ENCODE peak calls at places on chromosome 13, in nine cellular contexts. E is colonic mucosa, K is gastrocnemius medialis, Y is thoracic aorta, V is SJSA1, T is GM23248, J is heart right ventricle, F is OCI-LY7, A is BJ. W is an unnamed sample. For H3K36me3, the result is how much of the 10 kb centered on the place peaks cover.

GRCh38 chr13:99811067-99811715 is 160.4 kb downstream of the ZIC5 start:
- DNase-seq in K (no peak), J (no peak), T (no peak), E (no peak), Y (no peak), F (no peak), V (peak), A (no peak), W (no peak)

GRCh38 chr13:29718694-29719093 is 123.2 kb upstream of the SLC7A1 start:
- DNase-seq in V (no peak), F (no peak), Y (no peak), T (peak), E (no peak), K (no peak), J (no peak), A (no peak), W (no peak)

GRCh38 chr13:44755872-44756271 is 179.7 kb upstream of the TSC22D1 start:
- DNase-seq in K (no peak), Y (no peak), E (no peak), A (no peak), T (peak), F (no peak), J (no peak), V (peak), W (no peak)

GRCh38 chr13:23516190-23516589 is 54.0 kb upstream of the TNFRSF19 start:
- DNase-seq in K (no peak), A (no peak), Y (no peak), F (no peak), V (no peak), T (no peak), J (no peak), E (no peak), W (no peak)

GRCh38 chr13:44379885-44380284 is 6.3 kb downstream of the SERP2 start:
- DNase-seq in Y (no peak), J (no peak), T (no peak), A (no peak), F (no peak), V (no peak), K (no peak), E (no peak), W (no peak)

GRCh38 chr13:43023244-43023931 is at the start of gene DNAJC15:
- DNase-seq in F (peak), K (peak), T (peak), V (peak), J (peak), A (peak), E (peak), Y (peak), W (peak)

GRCh38 chr13:35927554-35927953 is 203.6 kb downstream of the DCLK1 start:
- DNase-seq in E (peak), V (no peak), F (no peak), T (peak), J (no peak), K (no peak), A (no peak), Y (peak), W (no peak)

GRCh38 chr13:94198666-94199065 is 280.8 kb downstream of the DCT start:
- DNase-seq in K (no peak), T (no peak), J (no peak), A (no peak), E (no peak), V (no peak), F (no peak), Y (no peak), W (no peak)

GRCh38 chr13:106998664-106999063 is 430.7 kb upstream of the ARGLU1 start:
- DNase-seq in A (no peak), E (no peak), F (no peak), T (no peak), J (no peak), Y (no peak), K (no peak), V (no peak), W (no peak)

GRCh38 chr13:23639672-23640275 is 69.6 kb downstream of the TNFRSF19 start:
- DNase-seq in Y (no peak), K (no peak), T (no peak), E (no peak), F (no peak), J (no peak), A (no peak), V (no peak), W (no peak)

GRCh38 chr13:95676100-95676774 is 702 bp upstream of the DNAJC3 start:
- DNase-seq in K (peak), A (no peak), E (peak), J (no peak), T (peak), F (peak), V (no peak), Y (no peak), W (peak)

GRCh38 chr13:63625869-63626268 is 2210.2 kb upstream of the PCDH20 start:
- DNase-seq in J (no peak), E (no peak), V (no peak), A (no peak), K (no peak), T (no peak), Y (no peak), F (no peak), W (no peak)

GRCh38 chr13:32829269-32829668 is 187.0 kb upstream of the KL start:
- DNase-seq in J (no peak), A (no peak), Y (no peak), V (no peak), F (no peak), T (no peak), E (no peak), K (no peak), W (no peak)

GRCh38 chr13:79867248-79867647 is 386.3 kb downstream of the NDFIP2 start:
- DNase-seq in V (no peak), E (no peak), K (no peak), A (no peak), T (no peak), Y (no peak), F (no peak), J (no peak), W (no peak)

GRCh38 chr13:103250071-103250470 is 183.9 kb upstream of the SLC10A2 start:
- DNase-seq in F (no peak), E (no peak), A (no peak), K (no peak), T (no peak), Y (no peak), V (no peak), J (no peak), W (no peak)

GRCh38 chr13:112444001-112444311 is 67.8 kb downstream of the SPACA7 start:
- DNase-seq in E (peak), A (no peak), V (peak), Y (no peak), J (peak), F (peak), T (peak), K (no peak), W (peak)

GRCh38 chr13:26112843-26113242 is 61.0 kb upstream of the SHISA2 start:
- DNase-seq in T (peak), K (no peak), F (no peak), Y (no peak), A (no peak), J (no peak), E (no peak), V (no peak), W (no peak)

DNA sequence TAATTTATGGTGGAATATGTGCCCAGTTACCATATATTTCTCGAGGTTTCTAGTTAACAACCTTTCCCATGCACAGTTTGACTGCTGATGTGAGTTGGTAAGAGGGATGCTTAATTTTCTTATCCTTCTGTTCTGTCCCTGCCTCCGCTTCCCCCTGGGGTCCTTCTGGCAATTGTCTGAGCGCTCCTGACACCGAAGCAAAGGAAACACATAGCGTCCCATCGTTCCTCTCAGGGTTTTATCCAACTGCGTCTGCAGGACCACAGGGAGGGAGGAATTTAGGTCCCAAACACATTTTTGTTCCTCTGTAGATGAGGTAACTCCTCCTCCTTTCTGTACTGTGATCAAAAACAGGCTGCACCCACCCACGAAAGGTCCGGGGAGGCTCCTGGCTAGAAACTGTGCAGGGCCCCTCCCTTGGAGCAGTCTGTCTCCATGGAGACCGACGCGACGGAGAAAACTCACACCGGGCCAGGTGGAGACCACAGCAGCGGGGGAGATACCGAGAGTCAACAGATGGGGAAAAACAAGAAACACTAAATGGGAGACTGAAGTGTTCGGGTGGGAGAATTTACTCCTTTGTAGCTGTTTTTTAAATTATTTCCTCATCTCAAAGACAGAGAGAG is 191.9 kb upstream of the NBEA start:
- DNase-seq in F (no peak), E (no peak), T (peak), J (peak), K (no peak), Y (no peak), A (no peak), V (no peak), W (no peak)
- H3K4me3 ChIP-seq in F (no peak), E (peak), T (peak), J (peak), K (no peak), Y (peak), A (peak), V (no peak), W (no peak)

GRCh38 chr13:45821861-45822260 is 29.7 kb downstream of the SIAH3 start:
- DNase-seq in A (no peak), F (no peak), E (no peak), Y (no peak), V (no peak), T (no peak), J (no peak), K (no peak), W (no peak)

GRCh38 chr13:45812599-45813372 is 38.8 kb downstream of the SIAH3 start:
- DNase-seq in T (no peak), Y (no peak), E (no peak), K (no peak), V (no peak), J (no peak), A (no peak), F (no peak), W (no peak)

GRCh38 chr13:45823583-45823982 is 28.0 kb downstream of the SIAH3 start:
- DNase-seq in V (no peak), J (no peak), Y (no peak), T (no peak), F (no peak), A (no peak), E (no peak), K (no peak), W (no peak)

GRCh38 chr13:45820106-45820838 is 31.3 kb downstream of the SIAH3 start:
- DNase-seq in T (no peak), Y (no peak), F (no peak), V (no peak), K (no peak), A (no peak), E (no peak), J (no peak), W (no peak)

DNA sequence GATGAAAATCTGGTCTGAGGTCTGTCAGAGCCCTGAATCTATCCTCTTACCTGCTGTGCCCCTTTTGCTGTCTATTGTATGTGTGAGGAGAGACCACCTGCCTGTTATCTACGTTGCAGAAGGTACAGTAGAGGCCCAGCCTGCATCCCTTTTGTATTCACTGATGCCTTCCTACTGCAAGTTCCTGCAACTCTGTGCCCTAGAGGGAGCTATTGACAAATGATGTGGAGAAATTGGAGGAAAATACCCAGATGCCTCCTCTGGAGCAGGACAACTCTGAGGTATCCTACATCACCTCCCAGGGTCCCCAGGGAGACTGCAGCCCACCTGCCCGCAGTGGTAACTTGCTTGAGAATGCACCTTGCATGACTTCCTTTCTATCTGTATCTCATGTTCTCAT is 33.7 kb downstream of the SIAH3 start:
- DNase-seq in Y (no peak), V (no peak), F (no peak), A (no peak), T (no peak), J (no peak), E (no peak), K (no peak), W (no peak)
- H3K36me3 ChIP-seq in Y (under half), V (under half), F (under half), A (under half), T (under half), J (under half), E (under half), K (under half), W (under half)

GRCh38 chr13:114065926-114066774 is 66.3 kb downstream of the RASA3 start:
- DNase-seq in T (peak), V (no peak), Y (no peak), K (no peak), E (no peak), A (no peak), J (no peak), F (no peak), W (no peak)

GRCh38 chr13:114067381-114067885 is 65.0 kb downstream of the RASA3 start:
- DNase-seq in F (peak), A (peak), V (no peak), Y (no peak), K (no peak), E (no peak), T (peak), J (no peak), W (no peak)

GRCh38 chr13:114065141-114065925 is 67.1 kb downstream of the RASA3 start:
- DNase-seq in T (peak), E (peak), Y (peak), A (peak), K (peak), F (no peak), J (peak), V (peak), W (peak)

GRCh38 chr13:114067886-114068722 is 64.3 kb downstream of the RASA3 start:
- DNase-seq in V (no peak), Y (no peak), F (no peak), K (peak), E (no peak), J (no peak), A (no peak), T (no peak), W (no peak)

GRCh38 chr13:114066956-114067355 is 65.5 kb downstream of the RASA3 start:
- DNase-seq in J (no peak), Y (no peak), A (no peak), T (no peak), F (no peak), V (no peak), E (no peak), K (no peak), W (no peak)
- H3K4me3 ChIP-seq in J (no peak), Y (peak), A (no peak), T (peak), F (peak), V (no peak), E (no peak), K (no peak), W (no peak)

GRCh38 chr13:110164706-110165105 is 142.3 kb downstream of the COL4A1 start:
- DNase-seq in F (no peak), T (no peak), E (no peak), A (no peak), J (no peak), K (no peak), Y (no peak), V (no peak), W (no peak)

GRCh38 chr13:110163020-110163658 is 143.8 kb downstream of the COL4A1 start:
- DNase-seq in V (no peak), F (no peak), Y (no peak), J (no peak), T (no peak), K (no peak), A (no peak), E (no peak), W (no peak)

GRCh38 chr13:110162053-110162452 is 144.9 kb downstream of the COL4A1 start:
- DNase-seq in V (no peak), E (no peak), A (no peak), T (no peak), F (no peak), J (no peak), K (no peak), Y (no peak), W (no peak)

GRCh38 chr13:110158201-110158600 is 148.8 kb downstream of the COL4A1 start:
- DNase-seq in T (no peak), J (no peak), A (no peak), E (no peak), K (no peak), F (no peak), V (no peak), Y (no peak), W (no peak)

GRCh38 chr13:110161112-110161897 is 145.7 kb downstream of the COL4A1 start:
- DNase-seq in A (no peak), T (no peak), K (no peak), F (no peak), J (no peak), Y (no peak), V (no peak), E (no peak), W (no peak)
- H3K36me3 ChIP-seq in A (under half), T (under half), K (under half), F (under half), J (half or more), Y (half or more), V (half or more), E (under half), W (half or more)

GRCh38 chr13:21730186-21730880 is 59.5 kb downstream of the FGF9 start:
- DNase-seq in Y (no peak), E (no peak), T (no peak), V (no peak), K (no peak), A (no peak), F (no peak), J (no peak), W (no peak)
- H3K4me3 ChIP-seq in Y (no peak), E (no peak), T (no peak), V (no peak), K (no peak), A (no peak), F (no peak), J (no peak), W (no peak)

GRCh38 chr13:113630804-113631203 is 27.2 kb downstream of the ATP4B start:
- DNase-seq in E (no peak), A (no peak), Y (no peak), V (no peak), T (no peak), K (no peak), J (peak), F (no peak), W (peak)

GRCh38 chr13:113634279-113635047 is 23.5 kb downstream of the ATP4B start:
- DNase-seq in E (no peak), F (no peak), K (no peak), A (no peak), T (no peak), V (no peak), Y (no peak), J (no peak), W (no peak)

GRCh38 chr13:113633485-113633873 is 24.5 kb downstream of the ATP4B start:
- DNase-seq in J (no peak), T (no peak), A (no peak), F (no peak), E (no peak), Y (no peak), V (no peak), K (no peak), W (peak)

GRCh38 chr13:113631341-113632095 is 26.5 kb downstream of the ATP4B start:
- DNase-seq in Y (no peak), V (no peak), J (no peak), F (no peak), T (no peak), E (no peak), A (no peak), K (no peak), W (no peak)

GRCh38 chr13:113632706-113633484 is 25.1 kb downstream of the ATP4B start:
- DNase-seq in K (no peak), J (no peak), F (no peak), Y (no peak), V (no peak), A (no peak), T (no peak), E (no peak), W (no peak)
- H3K36me3 ChIP-seq in K (under half), J (half or more), F (half or more), Y (under half), V (half or more), A (under half), T (under half), E (under half), W (under half)

GRCh38 chr13:75635101-75635620 is 969 bp upstream of the LMO7 start:
- DNase-seq in F (no peak), E (no peak), V (peak), J (no peak), T (peak), Y (no peak), K (no peak), A (no peak), W (no peak)
- H3K4me3 ChIP-seq in F (peak), E (peak), V (peak), J (peak), T (peak), Y (peak), K (peak), A (peak), W (peak)

DNA sequence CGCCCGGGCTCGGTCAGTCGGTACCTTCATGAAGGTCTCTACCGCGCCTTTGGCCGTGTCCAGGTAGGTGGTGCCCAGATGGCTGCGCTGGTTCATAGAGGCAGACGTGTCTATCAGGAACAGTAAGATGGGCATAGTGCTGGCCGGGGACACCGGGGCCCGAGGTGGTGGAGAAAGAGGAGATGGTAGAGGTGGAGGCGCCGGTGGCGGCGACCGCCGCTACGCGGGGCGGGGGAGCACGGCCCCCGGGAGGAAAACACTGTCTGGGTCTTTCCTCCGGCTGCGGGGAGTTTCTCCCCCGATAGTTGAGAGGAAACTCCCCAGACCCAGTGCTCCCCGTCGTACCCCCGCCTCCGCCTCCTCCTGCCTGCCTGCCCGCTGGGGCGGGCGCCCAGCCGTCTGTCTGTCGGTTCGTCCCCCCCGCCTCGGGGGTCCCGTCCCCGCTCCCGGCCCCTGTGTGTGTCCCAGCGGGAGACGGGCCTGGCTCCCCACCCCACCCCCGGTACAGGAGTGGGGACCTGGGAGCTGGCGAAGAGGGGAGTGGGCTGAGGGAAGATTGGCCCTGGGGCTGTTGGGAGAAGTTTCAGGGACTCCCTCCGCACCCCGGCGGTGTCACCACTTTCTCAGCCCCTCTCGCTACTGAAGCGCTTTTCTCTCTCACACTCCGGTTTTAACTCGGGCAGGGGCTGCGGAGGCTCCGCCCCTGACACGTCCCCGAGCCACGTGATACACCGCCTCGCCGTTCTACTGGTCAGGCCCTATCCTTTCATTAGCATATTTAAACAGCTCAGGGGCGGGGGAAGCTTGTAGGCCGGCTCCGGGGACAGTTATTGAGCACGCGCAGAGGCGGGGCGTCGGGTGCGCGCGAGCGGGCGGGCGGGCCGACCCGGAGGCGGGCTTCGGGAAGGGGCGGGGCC is at the start of gene INTS6:
- DNase-seq in A (peak), J (peak), E (peak), Y (peak), V (peak), T (peak), K (peak), F (peak), W (peak)
- H3K36me3 ChIP-seq in A (under half), J (under half), E (under half), Y (under half), V (under half), T (under half), K (under half), F (half or more), W (under half)

W was measured in psoas muscle.